ENCODE peak calls at places on chromosomes 3 and 15, in five cellular contexts. B is NCI-H774, H is kidney, U is DMS 273 treated with DMSO at 0.1 percent for 48 hours, G is iris pigment epithelial cell. X is an unnamed sample.

GRCh38 chr15:94028809-94029208 is 202.6 kb upstream of the MCTP2 start:
- DNase-seq in B (no peak), H (no peak), U (no peak), G (no peak), X (no peak)

GRCh38 chr15:77500986-77501385 is 80.3 kb downstream of the HMG20A start:
- DNase-seq in B (no peak), H (no peak), U (no peak), G (peak), X (no peak)

GRCh38 chr3:59857589-59858346 is 807.9 kb upstream of the CFAP20DC start:
- DNase-seq in B (peak), H (peak), U (peak), G (peak), X (peak)

GRCh38 chr3:48756640-48757039 is 39.6 kb upstream of the IP6K2 start:
- DNase-seq in B (no peak), H (no peak), U (no peak), G (no peak), X (no peak)

GRCh38 chr3:44983413-44984040 is 7.5 kb downstream of the EXOSC7 start:
- DNase-seq in B (no peak), H (no peak), U (no peak), G (no peak), X (no peak)

GRCh38 chr3:102024270-102024904 is 175.1 kb downstream of the NFKBIZ start:
- DNase-seq in B (no peak), H (no peak), U (no peak), G (no peak), X (no peak)

GRCh38 chr3:89740881-89741177 is 633.4 kb downstream of the EPHA3 start:
- DNase-seq in B (no peak), H (no peak), U (no peak), G (no peak), X (no peak)

GRCh38 chr15:90730290-90730689 is 13.1 kb downstream of the BLM start:
- DNase-seq in B (no peak), H (no peak), U (no peak), G (no peak), X (no peak)

GRCh38 chr3:188126271-188126670 is 27.7 kb upstream of the LPP start:
- DNase-seq in B (no peak), H (no peak), U (no peak), G (peak), X (no peak)

GRCh38 chr3:81998139-81998755 is 236.8 kb upstream of the GBE1 start:
- DNase-seq in B (no peak), H (no peak), U (no peak), G (peak), X (no peak)

GRCh38 chr3:12681089-12681488 is 17.2 kb upstream of the RAF1 start:
- DNase-seq in B (no peak), H (peak), U (no peak), G (no peak), X (no peak)

GRCh38 chr3:188863999-188864406 is 307.8 kb upstream of the TPRG1 start:
- DNase-seq in B (no peak), H (no peak), U (no peak), G (peak), X (no peak)

GRCh38 chr3:14803101-14803980 is 15.4 kb upstream of the FGD5 start:
- DNase-seq in B (no peak), H (no peak), U (no peak), G (peak), X (no peak)

GRCh38 chr15:94083467-94083991 is 147.8 kb upstream of the MCTP2 start:
- DNase-seq in B (no peak), H (peak), U (no peak), G (peak), X (no peak)

GRCh38 chr15:57329582-57330367 is 46.5 kb upstream of the CGNL1 start:
- DNase-seq in B (no peak), H (no peak), U (no peak), G (no peak), X (no peak)

GRCh38 chr3:24254649-24255048 is 240.0 kb downstream of the THRB start:
- DNase-seq in B (no peak), H (no peak), U (no peak), G (peak), X (no peak)

GRCh38 chr15:70269991-70270751 is 172.5 kb upstream of the TLE3 start:
- DNase-seq in B (no peak), H (peak), U (no peak), G (peak), X (no peak)

GRCh38 chr15:65646486-65646885 is 24.7 kb downstream of the SLC24A1 start:
- DNase-seq in B (no peak), H (no peak), U (no peak), G (peak), X (no peak)

GRCh38 chr3:101940521-101940992 is 91.2 kb downstream of the NFKBIZ start:
- DNase-seq in B (no peak), H (no peak), U (no peak), G (peak), X (peak)

GRCh38 chr3:127915115-127915936 is at the start of gene KBTBD12:
- DNase-seq in B (peak), H (peak), U (no peak), G (no peak), X (no peak)

GRCh38 chr15:85031944-85032587 is 50.4 kb downstream of the PDE8A start:
- DNase-seq in B (no peak), H (no peak), U (no peak), G (no peak), X (no peak)

GRCh38 chr3:183768114-183768513 is 57.3 kb downstream of the MAP6D1 start:
- DNase-seq in B (no peak), H (no peak), U (no peak), G (no peak), X (no peak)

GRCh38 chr3:64008017-64008416 is 15.3 kb downstream of the PSMD6 start:
- DNase-seq in B (no peak), H (no peak), U (no peak), G (no peak), X (no peak)

GRCh38 chr15:71154607-71155200 is 39.4 kb downstream of the THSD4 start:
- DNase-seq in B (no peak), H (no peak), U (no peak), G (no peak), X (no peak)

GRCh38 chr3:34683851-34684250 is 885.4 kb downstream of the PDCD6IP start:
- DNase-seq in B (peak), H (no peak), U (no peak), G (peak), X (peak)

GRCh38 chr3:149902498-149903139 is 68.1 kb downstream of the PFN2 start:
- DNase-seq in B (no peak), H (no peak), U (no peak), G (no peak), X (no peak)

GRCh38 chr3:127753338-127753737 is 69.0 kb downstream of the MGLL start:
- DNase-seq in B (no peak), H (no peak), U (no peak), G (no peak), X (no peak)

GRCh38 chr15:87998658-87999057 is 257.9 kb downstream of the NTRK3 start:
- DNase-seq in B (no peak), H (no peak), U (no peak), G (no peak), X (no peak)

GRCh38 chr15:100114100-100114499 is 227.7 kb downstream of the ADAMTS17 start:
- DNase-seq in B (no peak), H (no peak), U (no peak), G (peak), X (no peak)